ENCODE peak calls at places on chromosome 5, in seven cellular contexts. O is HepG2, L is breast epithelium, E is transverse colon, P is OCI-LY7, Q is astrocyte, J is heart left ventricle. W is an unnamed sample.

GRCh38 chr5:124210106-124210918 is 536.1 kb downstream of the ZNF608 start:
- DNase-seq in E (no peak), L (no peak), Q (no peak), O (no peak), J (no peak), P (no peak), W (no peak)

GRCh38 chr5:93100976-93101375 is 480.0 kb downstream of the NR2F1-AS1 start:
- DNase-seq in E (no peak), O (no peak), Q (peak; percentile 35), P (no peak), L (no peak), J (no peak), W (no peak)

GRCh38 chr5:9347032-9347431 is 198.8 kb downstream of the SEMA5A start:
- DNase-seq in L (no peak), Q (no peak), O (no peak), E (no peak), P (no peak), J (no peak), W (no peak)

GRCh38 chr5:113489299-113489698 is 1.0 kb upstream of the MCC start:
- DNase-seq in J (no peak), P (no peak), O (peak; percentile 57), Q (peak; percentile 99), E (no peak), L (peak; percentile 82), W (no peak)

GRCh38 chr5:173594061-173594460 is 22.4 kb downstream of the BOD1 start:
- DNase-seq in O (no peak), L (no peak), J (no peak), Q (no peak), E (no peak), P (no peak), W (no peak)

GRCh38 chr5:95809414-95809960 is 13.0 kb downstream of the GLRX start:
- DNase-seq in E (peak; percentile 52), L (no peak), J (no peak), O (no peak), Q (peak; percentile 33), P (no peak), W (peak; percentile 26)

GRCh38 chr5:150035139-150035893 is 34.8 kb downstream of the HMGXB3 start:
- DNase-seq in L (no peak), J (no peak), E (no peak), O (no peak), P (peak; percentile 72), Q (no peak), W (no peak)

GRCh38 chr5:147479949-147480348 is 29.9 kb downstream of the DPYSL3 start:
- DNase-seq in L (no peak), E (no peak), P (no peak), O (no peak), Q (peak; percentile 82), J (no peak), W (no peak)

GRCh38 chr5:10856646-10857332 is 95.8 kb upstream of the DAP start:
- DNase-seq in P (peak; percentile 24), L (peak; percentile 28), O (peak; percentile 71), E (peak; percentile 16), J (peak; percentile 70), Q (peak; percentile 88), W (peak; percentile 47)

GRCh38 chr5:124744170-124744911 is 2.1 kb downstream of the ZNF608 start:
- DNase-seq in J (peak; percentile 78), O (no peak), P (peak; percentile 62), Q (no peak), L (peak; percentile 51), E (peak; percentile 76), W (peak; percentile 80)

GRCh38 chr5:67808340-67808739 is 407.2 kb upstream of the PIK3R1 start:
- DNase-seq in Q (no peak), J (no peak), E (no peak), L (no peak), O (no peak), P (no peak), W (no peak)

GRCh38 chr5:180799902-180800801 is 2.5 kb downstream of the MGAT1 start:
- DNase-seq in E (no peak), J (no peak), O (no peak), P (no peak), Q (peak; percentile 88), L (peak; percentile 13), W (no peak)
- H3K27ac ChIP-seq in E (peak overlapping the region; percentile 15), J (peak overlapping the region; percentile 97), O (no peak overlapping the region), P (peak overlapping the region; percentile 2), Q (peak overlapping the region; percentile 83), L (peak overlapping the region; percentile 35), W (no peak overlapping the region)

GRCh38 chr5:142125378-142125777 is 16.8 kb downstream of the NDFIP1 start:
- DNase-seq in P (no peak), J (no peak), L (no peak), Q (no peak), O (no peak), E (no peak), W (no peak)

GRCh38 chr5:142131394-142131793 is 22.8 kb downstream of the NDFIP1 start:
- DNase-seq in J (no peak), E (no peak), Q (no peak), O (no peak), P (no peak), L (no peak), W (no peak)

GRCh38 chr5:142128675-142129208 is 20.2 kb downstream of the NDFIP1 start:
- DNase-seq in E (no peak), Q (no peak), P (no peak), L (no peak), O (no peak), J (no peak), W (no peak)

GRCh38 chr5:142125963-142126362 is 17.4 kb downstream of the NDFIP1 start:
- DNase-seq in J (no peak), L (no peak), O (no peak), E (no peak), Q (no peak), P (no peak), W (no peak)

DNA sequence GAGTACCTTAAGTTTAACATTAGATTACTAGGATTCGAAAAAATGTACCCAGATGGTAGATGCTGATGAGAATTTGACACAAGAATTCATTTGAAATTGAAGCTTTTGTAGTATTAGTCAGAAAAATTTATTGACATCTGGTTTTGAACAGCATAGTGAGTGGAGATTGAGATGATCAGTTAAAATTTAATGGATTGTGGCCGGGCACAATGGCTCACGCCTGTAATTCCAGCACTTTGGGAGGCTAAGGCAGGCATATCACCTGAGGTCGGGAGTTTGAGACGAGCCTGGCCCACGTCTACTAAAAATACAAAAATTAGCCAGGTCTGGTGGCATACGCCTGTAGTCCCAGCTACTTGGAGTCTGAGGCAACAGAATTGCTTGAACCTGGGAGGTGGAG is 20.9 kb downstream of the NDFIP1 start:
- DNase-seq in P (no peak), O (no peak), L (no peak), Q (no peak), E (no peak), J (no peak), W (no peak)
- H3K27ac ChIP-seq in P (no peak overlapping the region), O (no peak overlapping the region), L (no peak overlapping the region), Q (no peak overlapping the region), E (no peak overlapping the region), J (no peak overlapping the region), W (no peak overlapping the region)

GRCh38 chr5:36606437-36607113 is at the start of gene SLC1A3:
- DNase-seq in E (peak; percentile 22), J (no peak), L (peak; percentile 27), P (no peak), Q (peak; percentile 81), O (no peak), W (peak; percentile 47)
- H3K27ac ChIP-seq in E (peak within 1 kb of the TSS; percentile 2), J (peak within 1 kb of the TSS; percentile 91), L (peak within 1 kb of the TSS; percentile 71), P (no peak within 1 kb of the TSS), Q (peak within 1 kb of the TSS; percentile 77), O (no peak within 1 kb of the TSS), W (peak within 1 kb of the TSS; percentile 98)

GRCh38 chr5:14215901-14216300 is 72.8 kb downstream of the TRIO start:
- DNase-seq in P (no peak), O (no peak), J (no peak), Q (no peak), L (no peak), E (no peak), W (no peak)
- H3K27ac ChIP-seq in P (no peak overlapping the region), O (no peak overlapping the region), J (no peak overlapping the region), Q (no peak overlapping the region), L (no peak overlapping the region), E (peak overlapping the region; percentile 86), W (no peak overlapping the region)

W was measured in substantia nigra.